ENCODE peak calls at places on chromosomes 13 and 19, in four cellular contexts. Y is left lung, V is ascending aorta, P is colonic mucosa. L is an unnamed sample. For H3K4me1 and H3K36me3, the result is how much of the 10 kb centered on the place peaks cover.

GRCh38 chr19:3775374-3775711 is 3.3 kb upstream of the RAX2 start:
- DNase-seq in Y (no peak), V (no peak), P (no peak), L (no peak)

GRCh38 chr19:14160017-14160703 is 23.8 kb upstream of the ASF1B start:
- DNase-seq in Y (peak), V (no peak), P (no peak), L (no peak)

GRCh38 chr19:14048439-14049153 is 13.3 kb downstream of the PALM3 start:
- DNase-seq in Y (peak), V (no peak), P (peak), L (peak)

GRCh38 chr13:25775275-25775674 is 276.5 kb downstream of the SHISA2 start:
- DNase-seq in Y (no peak), V (no peak), P (no peak), L (no peak)

GRCh38 chr19:48660854-48661731 is 11.7 kb downstream of the NTN5 start:
- DNase-seq in Y (peak), V (peak), P (peak), L (peak)

GRCh38 chr19:55089279-55089944 is 13.7 kb downstream of the EPS8L1 start:
- DNase-seq in Y (no peak), V (no peak), P (no peak), L (no peak)

GRCh38 chr19:58409010-58409790 is 751 bp downstream of the ZNF584 start:
- DNase-seq in Y (no peak), V (no peak), P (no peak), L (no peak)

GRCh38 chr13:100855151-100855550 is 180.6 kb upstream of the TMTC4 start:
- DNase-seq in Y (no peak), V (no peak), P (no peak), L (no peak)

GRCh38 chr13:92365904-92366303 is 860.7 kb upstream of the GPC6 start:
- DNase-seq in Y (no peak), V (no peak), P (no peak), L (no peak)

GRCh38 chr19:43552198-43552450 is 19.1 kb downstream of the ZNF575 start:
- DNase-seq in Y (no peak), V (no peak), P (no peak), L (no peak)

GRCh38 chr13:46124967-46125933 is 20.4 kb upstream of the CPB2 start:
- DNase-seq in Y (no peak), V (no peak), P (no peak), L (no peak)

GRCh38 chr19:38496603-38497487 is 63.4 kb downstream of the RYR1 start:
- DNase-seq in Y (no peak), V (no peak), P (no peak), L (no peak)

GRCh38 chr19:40718774-40719391 is 2.0 kb downstream of the ITPKC start:
- DNase-seq in Y (peak), V (no peak), P (peak), L (peak)

GRCh38 chr19:40533508-40533907 is 43.2 kb upstream of the SHKBP1 start:
- DNase-seq in Y (no peak), V (no peak), P (no peak), L (no peak)

GRCh38 chr19:16886305-16886880 is 2.4 kb upstream of the F2RL3 start:
- DNase-seq in Y (peak), V (no peak), P (no peak), L (peak)

GRCh38 chr13:113631341-113632095 is 26.5 kb downstream of the ATP4B start:
- DNase-seq in Y (peak), V (no peak), P (no peak), L (no peak)

GRCh38 chr13:91647361-91647970 is 249.0 kb downstream of the GPC5 start:
- DNase-seq in Y (no peak), V (no peak), P (peak), L (peak)

GRCh38 chr13:78029891-78030290 is 111.3 kb upstream of the EDNRB start:
- DNase-seq in Y (no peak), V (no peak), P (no peak), L (no peak)

GRCh38 chr19:17931532-17932191 is 1.2 kb upstream of the CCDC124 start:
- DNase-seq in Y (no peak), V (no peak), P (no peak), L (no peak)

GRCh38 chr13:68173111-68173510 is 943.0 kb upstream of the PCDH9 start:
- DNase-seq in Y (no peak), V (no peak), P (no peak), L (no peak)

GRCh38 chr13:41651413-41652068 is 194.2 kb downstream of the RGCC start:
- DNase-seq in Y (no peak), V (no peak), P (no peak), L (no peak)

GRCh38 chr19:46481947-46482346 is 10.6 kb upstream of the PNMA8A start:
- DNase-seq in Y (no peak), V (no peak), P (no peak), L (no peak)

GRCh38 chr13:48780713-48781341 is 127.1 kb downstream of the CYSLTR2 start:
- DNase-seq in Y (no peak), V (no peak), P (no peak), L (no peak)

GRCh38 chr13:79900356-79900755 is 419.4 kb downstream of the NDFIP2 start:
- DNase-seq in Y (no peak), V (no peak), P (no peak), L (no peak)

GRCh38 chr19:49869009-49869483 is 1.7 kb upstream of the PNKP start:
- DNase-seq in Y (peak), V (no peak), P (no peak), L (no peak)

GRCh38 chr19:49869484-49870308 is 2.3 kb upstream of the PNKP start:
- DNase-seq in Y (peak), V (peak), P (peak), L (peak)

GRCh38 chr19:49864890-49865289 is 2.5 kb downstream of the PNKP start:
- DNase-seq in Y (no peak), V (no peak), P (no peak), L (no peak)

GRCh38 chr19:49863935-49864320 is 3.4 kb downstream of the PNKP start:
- DNase-seq in Y (peak), V (no peak), P (peak), L (no peak)

DNA sequence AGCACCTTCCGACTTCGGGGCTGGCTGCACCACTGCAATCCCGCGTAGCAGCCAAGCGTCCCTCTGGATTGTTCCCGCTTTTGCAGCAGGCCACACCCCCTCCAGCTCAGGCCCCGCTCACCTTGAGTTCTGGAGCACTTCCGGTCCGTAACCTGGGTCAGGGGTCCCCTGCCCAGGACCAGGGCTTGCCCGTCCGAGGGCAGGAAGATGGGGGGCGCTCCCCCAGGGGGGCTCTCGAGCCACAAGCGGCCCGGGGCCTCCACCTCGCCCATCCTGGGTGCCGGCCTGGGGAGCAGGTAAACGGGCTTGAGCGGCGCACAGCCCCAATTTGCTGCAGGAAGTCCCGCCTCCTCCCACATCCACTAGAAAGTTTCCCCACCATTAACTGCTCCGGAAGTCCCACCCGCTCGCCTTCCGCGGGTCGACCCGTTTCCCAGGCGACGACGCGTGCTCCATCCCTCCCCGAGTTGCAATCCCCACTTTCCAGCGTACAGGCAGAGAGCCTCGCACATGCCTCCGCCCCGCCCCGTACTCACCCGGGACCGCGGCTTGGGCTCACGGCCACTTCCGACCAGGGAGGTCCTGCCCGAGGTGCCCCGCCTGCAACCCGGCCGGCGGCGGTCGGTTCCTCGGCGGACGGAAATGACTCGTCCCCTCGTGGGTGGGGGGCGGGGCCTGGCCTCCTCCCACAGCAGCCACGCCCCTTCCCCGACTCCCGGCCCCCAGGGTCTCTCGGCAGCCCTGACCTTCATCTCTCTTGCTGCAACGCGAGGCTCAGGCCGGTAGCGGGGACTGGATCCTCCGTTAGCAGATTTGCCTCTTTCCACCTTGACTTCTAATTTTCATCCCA is at the start of gene PNKP:
- DNase-seq in Y (peak), V (peak), P (peak), L (peak)
- H3K4me1 ChIP-seq in Y (under half), V (under half), P (under half), L (under half)

DNA sequence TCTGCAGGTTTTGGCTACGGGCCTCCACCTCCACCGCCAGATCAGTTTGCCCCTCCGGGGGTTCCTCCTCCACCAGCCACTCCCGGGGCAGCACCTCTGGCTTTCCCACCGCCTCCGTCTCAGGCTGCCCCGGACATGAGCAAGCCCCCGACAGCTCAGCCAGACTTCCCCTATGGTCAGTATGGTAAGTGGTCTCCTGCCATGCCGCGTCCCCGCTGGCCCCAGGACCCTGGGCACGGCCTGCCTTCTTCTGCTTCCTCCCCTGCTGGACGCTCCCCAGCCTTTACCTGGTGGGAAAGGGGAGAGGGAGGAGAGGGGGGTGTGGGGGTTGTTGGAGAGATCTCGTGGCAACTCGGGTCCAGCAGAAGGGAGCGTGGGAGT is 5.7 kb upstream of the RPS15 start:
- DNase-seq in Y (no peak), V (no peak), P (no peak), L (no peak)
- H3K36me3 ChIP-seq in Y (under half), V (half or more), P (under half), L (under half)

GRCh38 chr13:31131470-31131961 is 30.2 kb downstream of the HSPH1 start:
- DNase-seq in Y (no peak), V (no peak), P (no peak), L (no peak)
- H3K4me3 ChIP-seq in Y (no peak), V (no peak), P (no peak), L (no peak)

DNA sequence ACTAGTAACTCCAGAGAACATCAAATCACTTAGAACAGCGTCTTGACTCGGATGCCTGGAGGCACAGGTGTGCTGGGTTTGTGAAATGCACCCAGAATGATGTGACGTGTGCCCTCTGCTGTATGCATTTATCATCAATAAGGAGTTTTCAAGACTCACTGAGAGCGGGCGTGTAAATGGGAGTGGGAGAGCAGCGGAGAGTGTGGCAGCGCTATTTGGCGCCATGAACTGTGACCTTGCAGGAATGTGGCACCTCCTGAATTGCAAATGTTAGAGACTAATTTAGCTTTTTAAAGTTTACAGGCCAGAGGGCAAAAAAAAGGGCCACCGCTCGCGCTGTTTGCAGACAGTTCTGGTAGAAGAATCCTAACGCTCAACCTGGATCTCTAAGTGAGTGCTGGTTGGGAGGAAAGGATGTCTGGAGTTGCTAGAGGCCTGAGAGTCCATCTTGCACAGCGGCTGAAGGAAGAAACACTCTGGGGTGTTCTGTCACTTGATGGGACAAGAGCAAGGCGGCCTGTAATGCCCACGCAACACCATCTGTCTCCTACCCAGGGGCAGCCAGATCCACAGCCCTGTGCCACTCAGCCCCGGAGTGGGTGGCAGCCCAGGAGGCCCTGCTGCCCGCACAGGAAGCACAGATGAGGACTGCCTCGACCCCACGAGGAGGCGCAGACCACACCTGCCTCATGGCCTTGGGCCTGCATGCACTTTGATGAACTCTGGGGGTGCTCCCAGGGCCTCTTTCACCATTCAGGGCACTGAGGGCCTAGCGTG is 19.7 kb downstream of the RANBP3 start:
- DNase-seq in Y (no peak), V (no peak), P (no peak), L (no peak)
- H3K4me1 ChIP-seq in Y (half or more), V (under half), P (under half), L (under half)

GRCh38 chr13:110432522-110432921 is 125.4 kb downstream of the COL4A2 start:
- DNase-seq in Y (no peak), V (no peak), P (no peak), L (no peak)

GRCh38 chr13:110431851-110432294 is 124.8 kb downstream of the COL4A2 start:
- DNase-seq in Y (no peak), V (no peak), P (no peak), L (no peak)

GRCh38 chr13:110430391-110431338 is 123.6 kb downstream of the COL4A2 start:
- DNase-seq in Y (no peak), V (no peak), P (no peak), L (peak)

GRCh38 chr13:110433014-110433413 is 125.9 kb downstream of the COL4A2 start:
- DNase-seq in Y (peak), V (no peak), P (no peak), L (no peak)

DNA sequence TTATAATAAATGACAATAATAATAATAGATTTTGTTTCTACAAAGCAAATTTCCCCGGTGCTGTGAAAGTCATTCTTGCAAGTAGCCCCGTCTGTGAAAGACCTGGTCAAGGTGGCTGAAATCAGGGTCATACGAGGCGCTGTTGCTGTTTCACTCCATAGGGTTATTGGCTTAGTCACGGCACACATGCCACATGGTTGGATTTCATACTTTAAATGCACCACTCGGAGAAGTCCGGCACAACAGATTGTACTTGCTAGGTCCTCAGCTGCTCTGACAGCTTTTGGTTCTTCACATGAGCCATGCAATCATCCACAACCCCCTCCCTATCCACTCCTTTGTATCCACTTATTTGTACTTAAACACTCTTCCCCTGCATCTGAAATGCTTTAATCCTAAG is 124.3 kb downstream of the COL4A2 start:
- DNase-seq in Y (no peak), V (no peak), P (no peak), L (no peak)
- H3K36me3 ChIP-seq in Y (under half), V (half or more), P (under half), L (under half)

L was measured in small intestine.